ENCODE peak calls at places on chromosome 14, in four cellular contexts. V is dorsolateral prefrontal cortex, Q is fibroblast of the aortic adventitia, W is endothelial cell. S is an unnamed sample.

GRCh38 chr14:32407170-32407569 is 78.1 kb downstream of the AKAP6 start:
- DNase-seq in Q (no peak), V (no peak), W (no peak), S (no peak)

GRCh38 chr14:29463727-29464370 is 463.8 kb downstream of the PRKD1 start:
- DNase-seq in W (no peak), V (no peak), Q (peak), S (no peak)

GRCh38 chr14:68146812-68147211 is 327.2 kb downstream of the RAD51B start:
- DNase-seq in W (no peak), V (no peak), Q (peak), S (no peak)

GRCh38 chr14:56874375-56874774 is 64.1 kb upstream of the OTX2 start:
- DNase-seq in Q (no peak), V (no peak), W (peak), S (peak)

GRCh38 chr14:34012978-34013713 is 62.3 kb upstream of the EGLN3 start:
- DNase-seq in W (no peak), V (no peak), Q (no peak), S (no peak)

GRCh38 chr14:45094275-45094674 is 10.4 kb downstream of the PRPF39 start:
- DNase-seq in Q (no peak), V (no peak), W (no peak), S (no peak)

GRCh38 chr14:101972126-101972785 is 7.9 kb downstream of the DYNC1H1 start:
- DNase-seq in Q (peak), W (no peak), V (peak), S (no peak)

GRCh38 chr14:80278293-80279037 is 67.2 kb upstream of the DIO2 start:
- DNase-seq in W (no peak), Q (peak), V (no peak), S (no peak)

GRCh38 chr14:32408018-32408417 is 78.9 kb downstream of the AKAP6 start:
- DNase-seq in V (peak), W (no peak), Q (peak), S (no peak)

GRCh38 chr14:89004195-89004594 is 179.7 kb downstream of the TTC8 start:
- DNase-seq in V (no peak), Q (no peak), W (no peak), S (no peak)

GRCh38 chr14:102138935-102139247 is 806 bp upstream of the WDR20 start:
- DNase-seq in W (no peak), V (no peak), Q (no peak), S (no peak)

GRCh38 chr14:76687611-76688372 is 73.5 kb upstream of the VASH1 start:
- DNase-seq in Q (no peak), V (no peak), W (no peak), S (no peak)

GRCh38 chr14:51889851-51890250 is 29.4 kb downstream of the GNG2 start:
- DNase-seq in V (no peak), Q (no peak), W (no peak), S (no peak)

GRCh38 chr14:103748539-103748867 is 32.9 kb downstream of the ZFYVE21 start:
- DNase-seq in W (no peak), V (no peak), Q (no peak), S (no peak)

GRCh38 chr14:103753809-103754208 is 38.2 kb downstream of the ZFYVE21 start:
- DNase-seq in W (no peak), V (no peak), Q (no peak), S (no peak)

GRCh38 chr14:103746706-103747105 is 31.1 kb downstream of the ZFYVE21 start:
- DNase-seq in V (peak), Q (peak), W (no peak), S (no peak)

GRCh38 chr14:103749452-103749851 is 33.8 kb downstream of the ZFYVE21 start:
- DNase-seq in V (no peak), W (no peak), Q (no peak), S (no peak)

GRCh38 chr14:103749860-103750259 is 34.2 kb downstream of the ZFYVE21 start:
- DNase-seq in W (no peak), V (no peak), Q (no peak), S (no peak)
- TF ChIP-seq CTCF in W (no peak), V (no peak), Q (no peak), S (no peak)

DNA sequence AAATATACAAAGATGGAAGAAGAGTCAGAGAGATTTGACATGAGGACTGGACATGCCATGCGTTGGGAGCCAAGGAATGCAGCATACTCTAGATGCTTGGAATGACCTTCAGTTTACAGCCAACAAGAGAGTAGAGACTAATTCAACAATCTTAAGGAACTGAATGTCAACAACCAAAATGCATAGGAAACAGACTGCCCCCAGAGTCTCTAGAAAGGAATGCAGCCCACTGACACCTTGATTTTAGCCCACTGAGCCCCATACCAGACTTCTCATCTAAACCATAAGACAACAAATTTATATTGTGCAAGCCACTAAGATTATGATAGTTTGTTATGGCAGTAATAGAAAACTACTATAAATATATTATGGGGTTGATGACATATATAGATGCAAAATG is 611.2 kb downstream of the RPS29 start:
- DNase-seq in V (no peak), Q (no peak), W (no peak), S (no peak)
- TF ChIP-seq CTCF in V (no peak), Q (no peak), W (no peak), S (peak)

GRCh38 chr14:95341564-95341963 is 21.9 kb upstream of the CLMN start:
- DNase-seq in Q (no peak), W (no peak), V (no peak), S (no peak)
- TF ChIP-seq CTCF in Q (no peak), W (no peak), V (no peak), S (no peak)

GRCh38 chr14:23301288-23301968 is 1.2 kb downstream of the PPP1R3E start:
- DNase-seq in V (peak), Q (peak), W (peak), S (peak)
- TF ChIP-seq CTCF in V (peak), Q (peak), W (peak), S (peak)

DNA sequence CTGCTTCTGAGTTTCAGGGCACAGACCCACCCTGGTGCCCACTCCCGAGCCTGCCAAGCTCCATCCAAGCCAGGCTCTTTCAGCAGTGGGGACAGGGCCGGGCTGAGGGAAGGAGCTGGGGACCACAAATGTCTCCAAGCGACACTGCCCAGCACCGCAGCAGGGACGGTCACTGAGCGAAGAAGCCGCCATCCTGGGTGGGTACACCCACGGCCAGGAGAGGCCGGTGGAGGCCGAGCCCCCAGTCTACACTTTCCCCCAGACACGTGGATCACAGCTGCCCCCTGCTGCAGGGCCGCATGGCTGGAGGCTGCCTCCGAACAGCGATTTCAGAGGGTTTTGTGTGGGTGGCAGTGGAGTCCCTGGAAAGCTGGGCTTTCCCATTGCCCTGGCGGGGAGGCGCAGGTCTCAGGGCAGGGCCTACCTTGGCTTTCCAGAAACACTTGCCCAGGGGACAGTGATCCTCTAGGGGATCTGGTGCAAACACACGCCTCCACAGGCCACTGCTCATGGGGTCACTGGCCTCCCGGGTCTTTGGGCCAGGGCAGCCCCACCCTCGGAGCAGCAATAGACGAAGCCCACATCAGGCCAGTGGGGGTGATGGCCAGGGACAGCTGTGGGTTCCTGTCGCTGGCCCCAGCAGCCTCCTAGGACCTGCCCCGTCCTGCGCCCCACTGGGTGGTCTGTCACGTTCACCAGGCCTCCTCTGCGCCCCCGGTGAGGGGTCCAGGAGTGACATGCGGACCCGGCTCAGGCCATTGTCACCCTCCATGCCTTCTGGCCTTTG is 1.2 kb upstream of the GPR132 start:
- DNase-seq in V (no peak), W (no peak), Q (no peak), S (no peak)
- TF ChIP-seq CTCF in V (no peak), W (no peak), Q (no peak), S (no peak)

GRCh38 chr14:23894687-23895419 is 58.7 kb upstream of the DHRS4 start:
- DNase-seq in V (no peak), W (no peak), Q (no peak), S (no peak)

GRCh38 chr14:23899788-23900187 is 53.8 kb upstream of the DHRS4 start:
- DNase-seq in V (no peak), Q (no peak), W (no peak), S (no peak)

GRCh38 chr14:23895480-23895879 is 58.1 kb upstream of the DHRS4 start:
- DNase-seq in V (no peak), Q (peak), W (no peak), S (no peak)
- TF ChIP-seq CTCF in V (no peak), Q (peak), W (no peak), S (no peak)

DNA sequence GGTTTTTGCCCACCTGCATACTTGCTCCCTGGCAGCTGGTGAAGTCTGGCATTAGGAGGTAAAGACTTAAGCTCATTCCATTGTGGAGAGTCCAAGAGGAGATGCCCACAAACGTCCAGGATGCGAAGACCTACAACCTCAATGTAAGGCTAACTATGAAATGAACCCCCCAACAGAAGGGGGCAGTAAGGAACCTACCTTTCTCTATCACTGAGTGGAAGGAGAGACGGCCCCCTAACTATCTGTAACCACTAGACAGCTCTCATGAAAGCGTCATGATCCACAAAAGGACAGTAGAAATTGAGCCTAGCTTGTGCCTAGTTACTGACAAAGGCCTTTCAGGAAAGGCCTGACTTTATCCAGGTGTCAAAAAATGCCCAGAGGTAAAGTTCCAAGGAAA is 55.3 kb downstream of the ZFYVE21 start:
- DNase-seq in Q (no peak), W (no peak), V (no peak), S (no peak)
- TF ChIP-seq CTCF in Q (no peak), W (no peak), V (no peak), S (no peak)

DNA sequence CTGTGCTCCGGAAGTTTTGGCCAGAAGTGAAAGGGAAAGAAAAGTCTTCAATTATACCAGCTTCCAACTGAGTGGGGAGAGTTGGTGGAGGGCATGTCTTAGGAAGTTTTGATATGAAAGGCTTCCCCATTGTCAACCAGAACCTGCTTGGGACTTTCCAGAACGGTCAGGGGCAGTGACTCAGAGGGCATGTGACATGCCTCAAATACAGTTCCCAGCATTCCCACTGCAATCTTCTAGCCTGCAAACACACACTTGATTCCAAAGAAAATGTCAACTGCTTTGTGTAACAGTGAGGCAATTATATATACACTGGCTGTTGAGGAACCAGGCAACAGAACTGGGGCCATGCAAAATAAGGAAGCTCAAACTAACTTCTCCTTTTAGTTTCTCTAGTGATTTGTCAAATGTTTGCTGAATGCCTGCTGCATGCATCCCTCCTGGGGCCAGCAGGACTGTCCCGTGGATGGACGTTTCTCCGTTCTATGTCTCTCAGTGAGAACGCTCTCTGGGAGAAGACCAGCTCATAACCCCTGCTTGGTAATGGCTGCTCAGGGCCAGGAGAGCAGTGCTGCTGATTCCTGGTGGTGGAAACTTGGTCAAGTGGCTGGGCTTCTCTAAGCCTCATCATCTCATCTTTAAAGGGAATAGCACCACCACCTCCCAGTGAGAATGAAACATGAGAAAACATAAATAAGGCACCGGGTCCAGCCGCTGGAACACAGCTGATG is 18.3 kb downstream of the SLC25A47 start:
- DNase-seq in Q (peak), V (no peak), W (no peak), S (no peak)
- TF ChIP-seq CTCF in Q (no peak), V (no peak), W (no peak), S (no peak)